ENCODE peak calls at places on chromosomes 16 and 17, in four cellular contexts. M is glutamatergic neuron, N is activated gamma-delta T cell treated with Interleukin-2 at 50 U/mL for 16 hours, S is fibroblast of the aortic adventitia. C is an unnamed sample.

GRCh38 chr16:22161999-22162657 is at the start of gene SDR42E2:
- DNase-seq in M (peak), N (peak), S (no peak), C (no peak)

GRCh38 chr17:9890124-9890523 is 14.9 kb downstream of the RCVRN start:
- DNase-seq in M (peak), N (no peak), S (no peak), C (no peak)

GRCh38 chr16:71441348-71441781 is 489 bp downstream of the TLE7 start:
- DNase-seq in M (peak), N (no peak), S (no peak), C (no peak)

GRCh38 chr16:14198603-14199002 is 127.5 kb downstream of the MRTFB start:
- DNase-seq in M (no peak), N (no peak), S (no peak), C (no peak)

GRCh38 chr17:79147791-79148506 is 73.3 kb downstream of the ENGASE start:
- DNase-seq in M (no peak), N (no peak), S (no peak), C (no peak)

GRCh38 chr17:44804301-44805061 is 25.6 kb downstream of the GJC1 start:
- DNase-seq in M (no peak), N (no peak), S (no peak), C (no peak)

GRCh38 chr17:55430531-55431228 is 9.0 kb upstream of the MMD start:
- DNase-seq in M (no peak), N (no peak), S (no peak), C (no peak)

GRCh38 chr16:88505405-88506082 is 52.5 kb downstream of the ZFPM1 start:
- DNase-seq in M (peak), N (peak), S (peak), C (no peak)

GRCh38 chr17:28494445-28495188 is 11.5 kb upstream of the FOXN1 start:
- DNase-seq in M (peak), N (peak), S (peak), C (peak)

GRCh38 chr17:17387017-17387416 is 83.8 kb downstream of the NT5M start:
- DNase-seq in M (no peak), N (no peak), S (no peak), C (peak)

GRCh38 chr16:80507538-80507937 is 33.3 kb upstream of the DYNLRB2 start:
- DNase-seq in M (no peak), N (no peak), S (no peak), C (no peak)

GRCh38 chr16:84460406-84461028 is 43.9 kb downstream of the MEAK7 start:
- DNase-seq in M (no peak), N (no peak), S (no peak), C (no peak)

C was measured in PC-9.